ENCODE peak calls at places on chromosomes 3 and 15, in eight cellular contexts. X is fibroblast of lung, U is GM23248, K is WERI-Rb-1, J is NB4, I is tibial nerve, V is GM12865, Z is trophoblast cell. E is an unnamed sample.

GRCh38 chr3:45343947-45344346 is 44.4 kb upstream of the LARS2 start:
- DNase-seq in U (no peak), K (no peak), Z (no peak), V (peak; percentile 30), X (no peak), J (peak; percentile 52), I (no peak), E (peak; percentile 11)

GRCh38 chr15:52651114-52651513 is 28.1 kb downstream of the ATOSA start:
- DNase-seq in J (no peak), X (no peak), I (no peak), V (no peak), U (no peak), Z (no peak), K (no peak), E (no peak)

GRCh38 chr3:147945968-147946519 is 536.9 kb downstream of the ZIC1 start:
- DNase-seq in Z (no peak), X (peak; percentile 94), V (peak; percentile 69), U (peak; percentile 85), J (peak; percentile 13), K (no peak), I (peak; percentile 48), E (peak; percentile 93)

GRCh38 chr15:70054366-70054765 is 43.4 kb downstream of the TLE3 start:
- DNase-seq in K (no peak), X (no peak), J (no peak), U (no peak), Z (no peak), I (no peak), V (no peak), E (no peak)

GRCh38 chr3:187899246-187899645 is 154.0 kb upstream of the BCL6 start:
- DNase-seq in V (no peak), K (no peak), I (no peak), J (no peak), X (no peak), U (no peak), Z (no peak), E (no peak)

GRCh38 chr15:35603298-35603697 is 57.3 kb upstream of the DPH6 start:
- DNase-seq in J (no peak), V (peak; percentile 49), Z (no peak), X (peak; percentile 84), K (no peak), U (peak; percentile 73), I (no peak), E (peak; percentile 84)

GRCh38 chr15:70376031-70376928 is 278.6 kb upstream of the TLE3 start:
- DNase-seq in V (no peak), J (no peak), X (no peak), I (no peak), Z (no peak), K (no peak), U (no peak), E (no peak)

GRCh38 chr3:155282416-155283091 is 10.9 kb downstream of the STRIT1 start:
- DNase-seq in U (peak; percentile 77), X (peak; percentile 63), I (no peak), V (no peak), K (no peak), J (no peak), Z (no peak), E (peak; percentile 72)

GRCh38 chr15:65930134-65930533 is 60.8 kb downstream of the RAB11A start:
- DNase-seq in J (no peak), Z (no peak), V (no peak), X (no peak), K (no peak), U (no peak), I (no peak), E (no peak)

DNA sequence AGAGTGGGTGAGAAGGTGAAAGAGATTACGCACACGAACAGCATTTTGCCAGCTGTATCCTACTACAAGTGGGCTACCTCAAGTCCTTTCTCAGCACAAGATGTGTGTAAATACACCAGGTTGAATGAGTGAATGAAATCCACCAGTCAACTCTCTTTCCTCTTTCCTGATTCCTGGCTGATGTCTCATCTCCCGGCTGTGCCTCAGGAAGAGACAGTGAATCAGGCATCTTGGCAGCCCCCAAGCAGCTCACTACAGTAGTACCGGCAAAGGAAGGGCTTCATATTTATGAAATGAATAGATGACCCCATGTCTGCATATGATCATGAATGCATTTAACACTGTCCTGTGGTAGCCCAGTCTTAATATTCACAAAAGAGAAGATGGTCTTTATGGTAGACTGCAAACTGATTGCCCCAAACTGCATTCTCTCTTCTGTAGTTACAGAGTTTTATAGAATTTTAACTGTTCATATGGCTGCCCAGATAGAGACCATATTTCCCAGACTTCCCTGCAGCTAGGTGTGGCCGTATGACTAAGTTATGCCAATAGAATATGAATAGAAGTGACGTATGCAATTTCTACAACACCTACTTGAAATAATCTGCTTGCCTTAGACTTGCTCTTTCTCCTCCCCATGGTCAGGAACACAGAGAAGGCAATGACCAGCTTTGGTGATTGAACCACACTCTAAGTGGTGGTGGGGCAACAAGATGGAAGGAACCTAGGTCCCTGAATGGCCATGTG is 22.7 kb downstream of the MGLL start:
- DNase-seq in X (peak; percentile 96), I (no peak), U (peak; percentile 97), J (no peak), K (no peak), V (no peak), Z (no peak), E (peak; percentile 77)
- H3K4me3 ChIP-seq in X (no peak overlapping the region), I (no peak overlapping the region), U (peak overlapping the region; percentile 12), J (no peak overlapping the region), K (no peak overlapping the region), V (no peak overlapping the region), Z (no peak overlapping the region), E (no peak overlapping the region)

GRCh38 chr3:49027634-49028033 is 1.6 kb downstream of the IMPDH2 start:
- DNase-seq in X (no peak), U (no peak), K (no peak), Z (no peak), I (no peak), V (no peak), J (no peak), E (no peak)

GRCh38 chr3:49029563-49029884 is 326 bp upstream of the IMPDH2 start:
- DNase-seq in X (no peak), K (no peak), Z (no peak), U (no peak), I (no peak), J (no peak), V (no peak), E (no peak)

GRCh38 chr3:49028673-49029562 is at the start of gene IMPDH2:
- DNase-seq in K (peak; percentile 92), Z (peak; percentile 97), X (peak; percentile 88), I (peak; percentile 90), U (peak; percentile 98), V (peak; percentile 97), J (peak; percentile 92), E (peak; percentile 95)

GRCh38 chr3:49026536-49026935 is 2.7 kb downstream of the IMPDH2 start:
- DNase-seq in I (no peak), J (no peak), X (no peak), V (no peak), K (no peak), U (no peak), Z (no peak), E (no peak)

DNA sequence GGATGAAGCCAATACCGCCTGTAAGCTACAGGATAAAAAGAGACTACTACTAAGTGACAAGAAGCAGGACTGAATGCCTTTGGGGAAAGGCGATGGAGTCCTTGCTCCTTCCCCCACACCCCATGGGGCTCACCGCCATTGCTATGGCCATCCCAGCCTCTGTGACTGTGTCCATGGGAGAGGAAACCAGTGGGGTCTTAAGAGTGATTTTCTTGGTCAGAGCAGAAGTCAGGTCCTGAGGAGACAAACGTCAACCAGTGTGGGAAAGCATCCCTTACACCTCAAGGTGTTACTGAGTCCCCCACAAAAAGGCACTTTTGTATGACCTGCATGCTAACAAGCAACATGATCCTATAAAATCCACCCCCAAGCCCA is 913 bp downstream of the IMPDH2 start:
- DNase-seq in X (no peak), U (no peak), Z (no peak), I (no peak), K (no peak), J (no peak), V (no peak), E (no peak)
- H3K4me3 ChIP-seq in X (peak overlapping the region; percentile 56), U (peak overlapping the region; percentile 95), Z (no peak overlapping the region), I (peak overlapping the region; percentile 84), K (peak overlapping the region; percentile 62), J (peak overlapping the region; percentile 95), V (peak overlapping the region; percentile 89), E (peak overlapping the region; percentile 91)

GRCh38 chr3:55090746-55091145 is 162.9 kb upstream of the LRTM1 start:
- DNase-seq in U (no peak), X (no peak), Z (no peak), J (no peak), V (no peak), K (no peak), I (no peak), E (no peak)

GRCh38 chr3:55085231-55085630 is 157.4 kb upstream of the LRTM1 start:
- DNase-seq in K (no peak), V (no peak), J (no peak), U (no peak), I (no peak), Z (no peak), X (no peak), E (no peak)

GRCh38 chr3:55090310-55090709 is 162.5 kb upstream of the LRTM1 start:
- DNase-seq in J (no peak), U (no peak), Z (no peak), K (no peak), V (no peak), X (no peak), I (no peak), E (no peak)

GRCh38 chr3:55091381-55092225 is 163.7 kb upstream of the LRTM1 start:
- DNase-seq in U (peak; percentile 8), V (no peak), I (no peak), Z (no peak), X (peak; percentile 82), J (no peak), K (no peak), E (no peak)

DNA sequence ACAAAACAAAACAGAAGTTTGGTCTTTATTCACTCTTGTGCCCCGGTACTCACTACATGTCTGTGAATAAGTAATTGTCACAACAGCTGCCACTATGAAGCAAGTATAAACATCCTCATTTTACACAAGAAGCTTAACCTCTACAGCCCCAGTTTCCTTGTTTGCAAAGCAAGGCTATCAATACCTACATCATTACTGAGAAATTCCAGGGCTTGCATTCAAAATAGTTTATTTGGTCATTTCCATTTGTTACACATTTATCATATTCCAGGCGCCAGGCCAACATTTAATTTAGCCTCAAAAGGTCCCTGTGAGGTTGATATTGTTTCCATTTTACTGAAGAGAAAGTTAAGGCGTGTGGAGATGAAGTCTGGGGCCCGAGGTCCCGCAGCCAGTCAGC is 161.4 kb upstream of the LRTM1 start:
- DNase-seq in U (peak; percentile 8), I (no peak), J (no peak), Z (no peak), V (no peak), K (no peak), X (peak; percentile 71), E (peak; percentile 49)
- H3K4me3 ChIP-seq in U (no peak overlapping the region), I (no peak overlapping the region), J (no peak overlapping the region), Z (no peak overlapping the region), V (no peak overlapping the region), K (no peak overlapping the region), X (no peak overlapping the region), E (no peak overlapping the region)

DNA sequence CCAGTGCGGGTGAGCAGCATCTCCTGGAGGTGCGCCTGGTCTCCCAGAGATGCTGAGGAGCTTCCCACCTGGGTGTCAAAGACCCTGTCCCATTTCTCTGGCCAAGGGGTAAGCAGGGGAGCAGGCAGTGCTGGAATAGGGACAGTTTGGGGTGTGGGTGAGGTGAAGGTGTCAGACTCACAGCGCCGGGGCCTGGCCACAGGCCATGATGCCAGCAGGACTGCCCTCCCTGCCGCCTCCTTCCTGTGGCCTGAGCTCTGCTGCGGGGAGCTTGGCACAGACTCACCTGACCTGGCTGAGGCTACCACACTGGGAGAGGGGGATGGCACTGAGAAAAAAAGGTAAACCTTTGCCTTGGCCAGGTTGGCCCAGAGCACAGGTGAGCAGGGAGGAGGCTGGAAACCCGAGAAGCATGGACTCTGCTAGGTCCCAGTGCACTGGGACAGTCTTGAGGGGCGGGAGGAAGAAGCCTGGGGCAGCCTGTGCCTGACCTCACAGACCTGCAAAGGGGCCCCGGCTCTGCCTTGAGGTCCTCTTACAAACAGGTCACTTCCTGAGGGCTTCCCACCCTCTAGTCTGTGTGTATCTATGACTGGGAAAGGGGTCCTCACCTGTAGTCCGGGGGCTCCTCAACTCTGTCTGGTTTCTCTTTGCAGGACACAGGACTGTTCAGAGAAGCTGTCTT is 28.2 kb downstream of the GRAMD2A start:
- DNase-seq in Z (no peak), V (no peak), I (no peak), K (no peak), X (no peak), U (no peak), J (no peak), E (no peak)
- H3K4me3 ChIP-seq in Z (peak overlapping the region; percentile 25), V (no peak overlapping the region), I (no peak overlapping the region), K (no peak overlapping the region), X (no peak overlapping the region), U (no peak overlapping the region), J (no peak overlapping the region), E (no peak overlapping the region)

E was measured in cardiac fibroblast.